ENCODE peak calls at places on chromosomes 5 and 9, in five cellular contexts. One of them, this sample, is unnamed.

GRCh38 chr9:130144703-130145102 is 27.5 kb upstream of the NCS1 start:
- DNase-seq in bronchial epithelial cell: no peak
- DNase-seq in WTC11: no peak
- DNase-seq in cardiac fibroblast: no peak
- DNase-seq in stomach: peak
- DNase-seq in this sample: no peak

GRCh38 chr5:151697452-151697851 is 10.7 kb upstream of the SPARC start:
- DNase-seq in cardiac fibroblast: peak
- DNase-seq in WTC11: no peak
- DNase-seq in bronchial epithelial cell: no peak
- DNase-seq in stomach: no peak
- DNase-seq in this sample: no peak

GRCh38 chr5:135034186-135034962 is at the start of gene PITX1:
- DNase-seq in bronchial epithelial cell: peak
- DNase-seq in stomach: peak
- DNase-seq in cardiac fibroblast: peak
- DNase-seq in WTC11: peak
- DNase-seq in this sample: no peak

GRCh38 chr9:86983260-86984255 is 36.3 kb upstream of the GAS1 start:
- DNase-seq in bronchial epithelial cell: peak
- DNase-seq in cardiac fibroblast: peak
- DNase-seq in WTC11: no peak
- DNase-seq in stomach: no peak
- DNase-seq in this sample: no peak

GRCh38 chr5:78809444-78809843 is 160.9 kb upstream of the LHFPL2 start:
- DNase-seq in bronchial epithelial cell: no peak
- DNase-seq in cardiac fibroblast: no peak
- DNase-seq in stomach: no peak
- DNase-seq in WTC11: no peak
- DNase-seq in this sample: no peak

GRCh38 chr9:92439921-92440750 is 15.9 kb upstream of the OMD start:
- DNase-seq in cardiac fibroblast: peak
- DNase-seq in stomach: no peak
- DNase-seq in WTC11: no peak
- DNase-seq in bronchial epithelial cell: peak
- DNase-seq in this sample: no peak

GRCh38 chr5:67059747-67060490 is 136.7 kb downstream of the CD180 start:
- DNase-seq in stomach: no peak
- DNase-seq in cardiac fibroblast: peak
- DNase-seq in WTC11: no peak
- DNase-seq in bronchial epithelial cell: peak
- DNase-seq in this sample: no peak

GRCh38 chr5:113061851-113062631 is 85.4 kb downstream of the DCP2 start:
- DNase-seq in bronchial epithelial cell: peak
- DNase-seq in WTC11: no peak
- DNase-seq in stomach: no peak
- DNase-seq in cardiac fibroblast: peak
- DNase-seq in this sample: no peak

GRCh38 chr5:34499001-34499734 is 157.0 kb upstream of the RAI14 start:
- DNase-seq in bronchial epithelial cell: peak
- DNase-seq in cardiac fibroblast: peak
- DNase-seq in stomach: no peak
- DNase-seq in WTC11: no peak
- DNase-seq in this sample: no peak

GRCh38 chr5:133273661-133274596 is 222.1 kb downstream of the HSPA4 start:
- DNase-seq in WTC11: no peak
- DNase-seq in bronchial epithelial cell: peak
- DNase-seq in cardiac fibroblast: peak
- DNase-seq in stomach: no peak
- DNase-seq in this sample: no peak

GRCh38 chr9:1722404-1722803 is 292.7 kb upstream of the SMARCA2 start:
- DNase-seq in stomach: no peak
- DNase-seq in bronchial epithelial cell: peak
- DNase-seq in cardiac fibroblast: no peak
- DNase-seq in WTC11: no peak
- DNase-seq in this sample: no peak

GRCh38 chr9:13268469-13268868 is 11.0 kb downstream of the MPDZ start:
- DNase-seq in bronchial epithelial cell: peak
- DNase-seq in stomach: no peak
- DNase-seq in cardiac fibroblast: peak
- DNase-seq in WTC11: no peak
- DNase-seq in this sample: no peak

GRCh38 chr9:2785060-2785459 is 58.8 kb downstream of the PUM3 start:
- DNase-seq in WTC11: no peak
- DNase-seq in stomach: no peak
- DNase-seq in cardiac fibroblast: peak
- DNase-seq in bronchial epithelial cell: no peak
- DNase-seq in this sample: no peak

GRCh38 chr9:37936965-37937364 is 33.0 kb upstream of the SLC25A51 start:
- DNase-seq in stomach: no peak
- DNase-seq in bronchial epithelial cell: peak
- DNase-seq in WTC11: no peak
- DNase-seq in cardiac fibroblast: peak
- DNase-seq in this sample: no peak

GRCh38 chr5:180072556-180072955 is 997 bp upstream of the RNF130 start:
- DNase-seq in stomach: no peak
- DNase-seq in cardiac fibroblast: no peak
- DNase-seq in bronchial epithelial cell: no peak
- DNase-seq in WTC11: no peak
- DNase-seq in this sample: peak

GRCh38 chr5:124707516-124707915 is 38.9 kb downstream of the ZNF608 start:
- DNase-seq in WTC11: no peak
- DNase-seq in cardiac fibroblast: no peak
- DNase-seq in bronchial epithelial cell: no peak
- DNase-seq in stomach: no peak
- DNase-seq in this sample: no peak

GRCh38 chr5:1642621-1643061 is 118.9 kb upstream of the LPCAT1 start:
- DNase-seq in bronchial epithelial cell: no peak
- DNase-seq in stomach: no peak
- DNase-seq in cardiac fibroblast: no peak
- DNase-seq in WTC11: no peak
- DNase-seq in this sample: peak

GRCh38 chr5:63843190-63843589 is 119.1 kb downstream of the HTR1A start:
- DNase-seq in cardiac fibroblast: no peak
- DNase-seq in WTC11: no peak
- DNase-seq in bronchial epithelial cell: no peak
- DNase-seq in stomach: no peak
- DNase-seq in this sample: no peak

GRCh38 chr5:96997265-96997859 is 61.5 kb downstream of the LNPEP start:
- DNase-seq in WTC11: no peak
- DNase-seq in stomach: no peak
- DNase-seq in cardiac fibroblast: peak
- DNase-seq in bronchial epithelial cell: peak
- DNase-seq in this sample: no peak

GRCh38 chr5:7878381-7878873 is 9.5 kb downstream of the MTRR start:
- DNase-seq in stomach: no peak
- DNase-seq in bronchial epithelial cell: peak
- DNase-seq in WTC11: no peak
- DNase-seq in cardiac fibroblast: peak
- DNase-seq in this sample: no peak

GRCh38 chr5:59317023-59317771 is 576.3 kb downstream of the PDE4D start:
- DNase-seq in cardiac fibroblast: peak
- DNase-seq in bronchial epithelial cell: peak
- DNase-seq in WTC11: no peak
- DNase-seq in stomach: no peak
- DNase-seq in this sample: no peak

GRCh38 chr9:116156621-116157314 is 3.2 kb downstream of the PAPPA start:
- DNase-seq in cardiac fibroblast: peak
- DNase-seq in WTC11: peak
- DNase-seq in stomach: peak
- DNase-seq in bronchial epithelial cell: peak
- DNase-seq in this sample: no peak

GRCh38 chr5:139378941-139379361 is 4.1 kb downstream of the SLC23A1 start:
- DNase-seq in cardiac fibroblast: no peak
- DNase-seq in WTC11: no peak
- DNase-seq in stomach: no peak
- DNase-seq in bronchial epithelial cell: no peak
- DNase-seq in this sample: peak

GRCh38 chr5:150517272-150518152 is 9.6 kb downstream of the NDST1 start:
- DNase-seq in bronchial epithelial cell: peak
- DNase-seq in stomach: peak
- DNase-seq in WTC11: no peak
- DNase-seq in cardiac fibroblast: peak
- DNase-seq in this sample: no peak

GRCh38 chr9:129988607-129989361 is 54.2 kb downstream of the FNBP1 start:
- DNase-seq in bronchial epithelial cell: no peak
- DNase-seq in WTC11: no peak
- DNase-seq in stomach: no peak
- DNase-seq in cardiac fibroblast: no peak
- DNase-seq in this sample: no peak

GRCh38 chr5:180647465-180647864 is 1.9 kb downstream of the FLT4 start:
- DNase-seq in cardiac fibroblast: no peak
- DNase-seq in stomach: no peak
- DNase-seq in bronchial epithelial cell: no peak
- DNase-seq in WTC11: no peak
- DNase-seq in this sample: no peak

GRCh38 chr9:105132576-105132975 is 111.9 kb upstream of the SLC44A1 start:
- DNase-seq in cardiac fibroblast: peak
- DNase-seq in bronchial epithelial cell: no peak
- DNase-seq in WTC11: no peak
- DNase-seq in stomach: no peak
- DNase-seq in this sample: no peak

GRCh38 chr5:64100203-64100602 is 65.4 kb upstream of the RNF180 start:
- DNase-seq in cardiac fibroblast: no peak
- DNase-seq in WTC11: no peak
- DNase-seq in bronchial epithelial cell: no peak
- DNase-seq in stomach: no peak
- DNase-seq in this sample: no peak

GRCh38 chr5:97019435-97020117 is 83.7 kb downstream of the LNPEP start:
- DNase-seq in bronchial epithelial cell: no peak
- DNase-seq in stomach: no peak
- DNase-seq in WTC11: no peak
- DNase-seq in cardiac fibroblast: peak
- DNase-seq in this sample: no peak

GRCh38 chr9:24257726-24258125 is 288.0 kb downstream of the IZUMO3 start:
- DNase-seq in WTC11: no peak
- DNase-seq in stomach: no peak
- DNase-seq in bronchial epithelial cell: peak
- DNase-seq in cardiac fibroblast: no peak
- DNase-seq in this sample: no peak

GRCh38 chr5:65163698-65164097 is 318.0 kb downstream of the ADAMTS6 start:
- DNase-seq in cardiac fibroblast: peak
- DNase-seq in stomach: no peak
- DNase-seq in WTC11: no peak
- DNase-seq in bronchial epithelial cell: peak
- DNase-seq in this sample: no peak

GRCh38 chr9:89009049-89009840 is 18.0 kb downstream of the S1PR3 start:
- DNase-seq in bronchial epithelial cell: no peak
- DNase-seq in stomach: no peak
- DNase-seq in cardiac fibroblast: no peak
- DNase-seq in WTC11: no peak
- DNase-seq in this sample: no peak

GRCh38 chr5:139658928-139659667 is 10.9 kb downstream of the CXXC5 start:
- DNase-seq in bronchial epithelial cell: peak
- DNase-seq in cardiac fibroblast: peak
- DNase-seq in WTC11: no peak
- DNase-seq in stomach: peak
- DNase-seq in this sample: no peak

GRCh38 chr5:105392710-105393149 is 1830.1 kb upstream of the NUDT12 start:
- DNase-seq in WTC11: no peak
- DNase-seq in cardiac fibroblast: no peak
- DNase-seq in stomach: no peak
- DNase-seq in bronchial epithelial cell: no peak
- DNase-seq in this sample: no peak

GRCh38 chr9:12732971-12733370 is 39.8 kb downstream of the TYRP1 start:
- DNase-seq in cardiac fibroblast: no peak
- DNase-seq in stomach: no peak
- DNase-seq in bronchial epithelial cell: no peak
- DNase-seq in WTC11: no peak
- DNase-seq in this sample: no peak

GRCh38 chr5:91668261-91668660 is 285.1 kb upstream of the ARRDC3 start:
- DNase-seq in stomach: no peak
- DNase-seq in bronchial epithelial cell: no peak
- DNase-seq in cardiac fibroblast: no peak
- DNase-seq in WTC11: no peak
- DNase-seq in this sample: no peak

GRCh38 chr9:13360188-13360587 is 80.7 kb upstream of the MPDZ start:
- DNase-seq in WTC11: no peak
- DNase-seq in cardiac fibroblast: no peak
- DNase-seq in stomach: no peak
- DNase-seq in bronchial epithelial cell: no peak
- DNase-seq in this sample: no peak

GRCh38 chr5:139147743-139148079 is 50.5 kb downstream of the SIL1 start:
- DNase-seq in cardiac fibroblast: peak
- DNase-seq in WTC11: no peak
- DNase-seq in stomach: peak
- DNase-seq in bronchial epithelial cell: peak
- DNase-seq in this sample: no peak

GRCh38 chr5:176790921-176791320 is 19.4 kb upstream of the UNC5A start:
- DNase-seq in cardiac fibroblast: no peak
- DNase-seq in WTC11: no peak
- DNase-seq in stomach: no peak
- DNase-seq in bronchial epithelial cell: no peak
- DNase-seq in this sample: no peak